ENCODE peak calls at places on chromosomes 12 and 14, in ten cellular contexts. T, C, H, E, G, R, W, L, N and U are unnamed samples.

GRCh38 chr12:24977060-24977459 is 28.2 kb upstream of the BCAT1 start:
- DNase-seq in T (no peak), C (no peak), H (no peak), E (no peak), G (no peak), R (no peak), W (no peak), L (no peak), N (no peak), U (no peak)

GRCh38 chr12:116196226-116196625 is 81.3 kb downstream of the MED13L start:
- DNase-seq in T (no peak), C (no peak), H (no peak), E (no peak), G (no peak), R (no peak), W (no peak), L (no peak), N (no peak), U (no peak)

GRCh38 chr12:15861404-15861803 is 20.8 kb upstream of the STRAP start:
- DNase-seq in T (no peak), C (peak), H (no peak), E (no peak), G (no peak), R (no peak), W (no peak), L (no peak), N (no peak), U (peak)

GRCh38 chr12:96108321-96108720 is 72.9 kb upstream of the LTA4H start:
- DNase-seq in T (no peak), C (no peak), H (peak), E (no peak), G (no peak), R (peak), W (no peak), L (no peak), N (no peak), U (no peak)

GRCh38 chr14:55926007-55926406 is 192.2 kb upstream of the PELI2 start:
- DNase-seq in T (no peak), C (no peak), H (no peak), E (no peak), G (no peak), R (no peak), W (no peak), L (no peak), N (no peak), U (no peak)

GRCh38 chr14:48974994-48975393 is 611.2 kb downstream of the RPS29 start:
- DNase-seq in T (no peak), C (no peak), H (peak), E (no peak), G (no peak), R (peak), W (no peak), L (no peak), N (no peak), U (no peak)

GRCh38 chr12:49674318-49674985 is 32.8 kb downstream of the FMNL3 start:
- DNase-seq in T (no peak), C (peak), H (no peak), E (no peak), G (no peak), R (no peak), W (no peak), L (peak), N (no peak), U (peak)

GRCh38 chr12:109727039-109727723 is 13.6 kb downstream of the FAM222A start:
- DNase-seq in T (no peak), C (no peak), H (no peak), E (no peak), G (no peak), R (no peak), W (no peak), L (no peak), N (no peak), U (no peak)

GRCh38 chr14:64604854-64605253 is 55.1 kb downstream of the PPP1R36 start:
- DNase-seq in T (no peak), C (no peak), H (no peak), E (no peak), G (no peak), R (no peak), W (no peak), L (no peak), N (no peak), U (no peak)

GRCh38 chr12:101695698-101696097 is 1.7 kb upstream of the CHPT1 start:
- DNase-seq in T (no peak), C (no peak), H (no peak), E (no peak), G (no peak), R (no peak), W (no peak), L (no peak), N (no peak), U (peak)

GRCh38 chr14:54590481-54590880 is 23.6 kb downstream of the SAMD4A start:
- DNase-seq in T (no peak), C (no peak), H (no peak), E (no peak), G (no peak), R (no peak), W (no peak), L (no peak), N (no peak), U (no peak)

GRCh38 chr14:105419305-105420091 is at the start of gene MTA1:
- DNase-seq in T (no peak), C (no peak), H (peak), E (no peak), G (no peak), R (peak), W (peak), L (no peak), N (peak), U (peak)

GRCh38 chr12:77225373-77225772 is 160.0 kb upstream of the E2F7 start:
- DNase-seq in T (no peak), C (no peak), H (no peak), E (no peak), G (peak), R (no peak), W (no peak), L (no peak), N (no peak), U (no peak)

GRCh38 chr12:130226771-130227170 is 64.5 kb downstream of the FZD10 start:
- DNase-seq in T (no peak), C (no peak), H (no peak), E (no peak), G (no peak), R (no peak), W (no peak), L (peak), N (no peak), U (no peak)

GRCh38 chr14:58278177-58278576 is 20.2 kb upstream of the ARID4A start:
- DNase-seq in T (no peak), C (no peak), H (no peak), E (no peak), G (no peak), R (no peak), W (no peak), L (no peak), N (no peak), U (no peak)

GRCh38 chr14:37253905-37254304 is 56.2 kb downstream of the MIPOL1 start:
- DNase-seq in T (no peak), C (peak), H (no peak), E (no peak), G (no peak), R (no peak), W (no peak), L (no peak), N (no peak), U (peak)

GRCh38 chr14:101070540-101071492 is 167.3 kb upstream of the RTL1 start:
- DNase-seq in T (no peak), C (no peak), H (no peak), E (no peak), G (peak), R (peak), W (no peak), L (no peak), N (no peak), U (no peak)

GRCh38 chr14:93800038-93800937 is 12.0 kb upstream of the PRIMA1 start:
- DNase-seq in T (no peak), C (no peak), H (no peak), E (no peak), G (no peak), R (no peak), W (no peak), L (no peak), N (no peak), U (no peak)

GRCh38 chr12:92108651-92109050 is 37.0 kb downstream of the BTG1 start:
- DNase-seq in T (no peak), C (peak), H (no peak), E (no peak), G (no peak), R (peak), W (no peak), L (no peak), N (no peak), U (peak)

GRCh38 chr14:36647417-36647826 is 14.2 kb upstream of the PAX9 start:
- DNase-seq in T (no peak), C (no peak), H (no peak), E (no peak), G (no peak), R (peak), W (no peak), L (no peak), N (no peak), U (no peak)

GRCh38 chr12:55955800-55956508 is 9.9 kb downstream of the PMEL start:
- DNase-seq in T (no peak), C (peak), H (peak), E (peak), G (no peak), R (peak), W (no peak), L (peak), N (no peak), U (peak)

GRCh38 chr12:38669081-38669480 is 236.3 kb downstream of the CPNE8 start:
- DNase-seq in T (no peak), C (no peak), H (no peak), E (no peak), G (no peak), R (no peak), W (no peak), L (no peak), N (no peak), U (no peak)

GRCh38 chr14:50318031-50318626 is 6.0 kb downstream of the DMAC2L start:
- DNase-seq in T (no peak), C (peak), H (no peak), E (peak), G (no peak), R (peak), W (no peak), L (no peak), N (no peak), U (peak)

GRCh38 chr12:7120166-7120565 is 8.5 kb downstream of the RBP5 start:
- DNase-seq in T (no peak), C (no peak), H (no peak), E (no peak), G (no peak), R (peak), W (no peak), L (no peak), N (no peak), U (no peak)

GRCh38 chr14:36056846-36057245 is 119.7 kb downstream of the PTCSC3 start:
- DNase-seq in T (no peak), C (no peak), H (no peak), E (no peak), G (no peak), R (no peak), W (no peak), L (no peak), N (no peak), U (no peak)

GRCh38 chr12:18955594-18955993 is 173.9 kb upstream of the PLEKHA5 start:
- DNase-seq in T (no peak), C (peak), H (no peak), E (no peak), G (no peak), R (no peak), W (no peak), L (no peak), N (no peak), U (no peak)

GRCh38 chr12:46218509-46219095 is 50.2 kb downstream of the SLC38A1 start:
- DNase-seq in T (no peak), C (no peak), H (no peak), E (no peak), G (no peak), R (no peak), W (no peak), L (no peak), N (no peak), U (no peak)

GRCh38 chr12:112025808-112026375 is 12.7 kb downstream of the ERP29 start:
- DNase-seq in T (no peak), C (no peak), H (peak), E (no peak), G (no peak), R (no peak), W (no peak), L (no peak), N (no peak), U (peak)